ENCODE peak calls at places on chromosome 2, in five cellular contexts. E, A, D, P and Z are unnamed samples.

GRCh38 chr2:146193619-146194018 is 1651.2 kb upstream of the ACVR2A start:
- DNase-seq in E (no peak), A (no peak), D (no peak), P (no peak), Z (no peak)

GRCh38 chr2:240925191-240925575 is 19.0 kb downstream of the CROCC2 start:
- DNase-seq in E (no peak), A (no peak), D (no peak), P (no peak), Z (no peak)

GRCh38 chr2:152523091-152523490 is 188.1 kb downstream of the FMNL2 start:
- DNase-seq in E (peak; percentile 58), A (peak; percentile 70), D (no peak), P (no peak), Z (no peak)

GRCh38 chr2:177617849-177618248 is 225.3 kb downstream of the AGPS start:
- DNase-seq in E (no peak), A (no peak), D (no peak), P (no peak), Z (no peak)

GRCh38 chr2:23669413-23670244 is 257.3 kb downstream of the ATAD2B start:
- DNase-seq in E (peak; percentile 18), A (peak; percentile 12), D (no peak), P (no peak), Z (peak; percentile 67)

GRCh38 chr2:219448099-219448775 is 13.6 kb downstream of the SPEG start:
- DNase-seq in E (no peak), A (no peak), D (no peak), P (no peak), Z (no peak)

GRCh38 chr2:171598713-171599319 is 76.5 kb downstream of the CYBRD1 start:
- DNase-seq in E (peak; percentile 72), A (peak; percentile 66), D (peak; percentile 39), P (no peak), Z (peak; percentile 75)

GRCh38 chr2:56971383-56971974 is 787.7 kb downstream of the CCDC85A start:
- DNase-seq in E (no peak), A (no peak), D (no peak), P (no peak), Z (no peak)

GRCh38 chr2:148614332-148615049 is 30.1 kb upstream of the EPC2 start:
- DNase-seq in E (peak; percentile 33), A (peak; percentile 27), D (peak; percentile 55), P (peak; percentile 65), Z (peak; percentile 45)

GRCh38 chr2:234590076-234590475 is 93.2 kb upstream of the ARL4C start:
- DNase-seq in E (no peak), A (no peak), D (no peak), P (no peak), Z (no peak)
- H3K4me3 ChIP-seq in E (no peak overlapping the region), A (no peak overlapping the region), D (no peak overlapping the region), P (no peak overlapping the region), Z (no peak overlapping the region)

GRCh38 chr2:25960396-25960795 is 21.9 kb downstream of the KIF3C start:
- DNase-seq in E (no peak), A (no peak), D (no peak), P (no peak), Z (no peak)

GRCh38 chr2:25954199-25954752 is 28.0 kb downstream of the KIF3C start:
- DNase-seq in E (no peak), A (no peak), D (no peak), P (no peak), Z (no peak)

GRCh38 chr2:25957743-25958142 is 24.6 kb downstream of the KIF3C start:
- DNase-seq in E (no peak), A (no peak), D (no peak), P (no peak), Z (no peak)

GRCh38 chr2:25955036-25955435 is 27.3 kb downstream of the KIF3C start:
- DNase-seq in E (no peak), A (no peak), D (no peak), P (no peak), Z (no peak)

GRCh38 chr2:25955869-25956535 is 26.3 kb downstream of the KIF3C start:
- DNase-seq in E (no peak), A (no peak), D (no peak), P (no peak), Z (no peak)
- TF ChIP-seq CTCF in E (no peak), A (peak; percentile 13), D (peak; percentile 30), P (no peak), Z (no peak)

GRCh38 chr2:174729797-174730529 is 34.3 kb downstream of the CHRNA1 start:
- DNase-seq in E (peak; percentile 5), A (no peak), D (no peak), P (no peak), Z (peak; percentile 20)
- H3K4me3 ChIP-seq in E (peak overlapping the region; percentile 50), A (peak overlapping the region; percentile 38), D (no peak overlapping the region), P (peak overlapping the region; percentile 30), Z (peak overlapping the region; percentile 53)

GRCh38 chr2:34907812-34908211 is 1308.7 kb upstream of the FAM98A start:
- DNase-seq in E (no peak), A (no peak), D (no peak), P (no peak), Z (no peak)
- TF ChIP-seq CTCF in E (no peak), A (no peak), D (no peak), P (no peak), Z (no peak)

GRCh38 chr2:110114007-110114591 is 1.5 kb downstream of the MALL start:
- DNase-seq in E (no peak), A (no peak), D (no peak), P (no peak), Z (no peak)

GRCh38 chr2:110116033-110116710 is 550 bp upstream of the MALL start:
- DNase-seq in E (peak; percentile 75), A (peak; percentile 40), D (no peak), P (no peak), Z (peak; percentile 51)

GRCh38 chr2:110115291-110116032 is at the start of gene MALL:
- DNase-seq in E (peak; percentile 21), A (no peak), D (no peak), P (no peak), Z (peak; percentile 34)

GRCh38 chr2:110120171-110121051 is 4.8 kb upstream of the MALL start:
- DNase-seq in E (no peak), A (no peak), D (no peak), P (no peak), Z (no peak)

DNA sequence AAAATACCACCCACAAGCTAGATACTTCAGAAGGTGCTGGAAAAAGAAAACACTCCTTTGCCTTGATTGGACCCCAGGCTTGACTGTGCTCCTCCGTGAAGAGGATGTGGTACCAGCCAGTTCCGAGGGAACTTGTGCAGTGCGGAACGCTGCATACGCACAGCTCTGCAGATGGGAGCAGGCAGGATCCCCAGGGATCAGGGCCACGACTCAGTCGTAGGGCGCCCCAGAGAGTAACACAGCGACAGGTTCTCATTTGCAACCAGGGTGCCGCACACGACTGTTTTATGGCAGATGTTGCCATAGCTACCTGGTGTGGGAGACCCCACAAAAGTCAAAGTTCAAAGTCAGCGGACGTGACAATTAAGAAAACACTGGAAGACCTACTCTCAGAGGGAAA is 821 bp downstream of the MALL start:
- DNase-seq in E (no peak), A (no peak), D (no peak), P (no peak), Z (no peak)
- H3K4me3 ChIP-seq in E (peak overlapping the region; percentile 65), A (peak overlapping the region; percentile 58), D (no peak overlapping the region), P (no peak overlapping the region), Z (peak overlapping the region; percentile 68)

DNA sequence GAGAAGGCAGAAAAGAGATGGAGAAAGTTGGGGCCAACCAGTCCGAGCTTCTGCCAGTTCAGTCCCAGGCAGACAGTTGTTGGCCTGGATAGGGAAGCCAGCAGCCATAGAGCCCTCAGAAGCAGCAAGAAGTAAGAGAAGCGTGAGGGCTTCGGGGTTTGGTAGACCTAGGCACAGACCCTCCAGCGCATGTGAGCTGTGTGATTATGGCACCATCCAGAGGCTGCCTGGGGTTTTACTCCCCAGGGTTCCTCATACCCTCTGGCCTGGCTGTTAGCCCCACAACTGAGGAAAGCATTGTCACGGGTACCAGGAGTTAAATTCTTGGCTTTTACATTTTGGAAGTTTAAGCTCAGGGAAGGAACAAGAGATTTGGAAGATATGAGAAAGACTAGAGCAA is 93.7 kb upstream of the RAB6C start:
- DNase-seq in E (no peak), A (no peak), D (no peak), P (no peak), Z (no peak)
- TF ChIP-seq CTCF in E (no peak), A (no peak), D (peak; percentile 32), P (no peak), Z (no peak)

GRCh38 chr2:184041077-184041476 is 557.3 kb upstream of the ZNF804A start:
- DNase-seq in E (no peak), A (no peak), D (no peak), P (no peak), Z (peak; percentile 11)
- H3K4me3 ChIP-seq in E (no peak overlapping the region), A (no peak overlapping the region), D (no peak overlapping the region), P (no peak overlapping the region), Z (no peak overlapping the region)

DNA sequence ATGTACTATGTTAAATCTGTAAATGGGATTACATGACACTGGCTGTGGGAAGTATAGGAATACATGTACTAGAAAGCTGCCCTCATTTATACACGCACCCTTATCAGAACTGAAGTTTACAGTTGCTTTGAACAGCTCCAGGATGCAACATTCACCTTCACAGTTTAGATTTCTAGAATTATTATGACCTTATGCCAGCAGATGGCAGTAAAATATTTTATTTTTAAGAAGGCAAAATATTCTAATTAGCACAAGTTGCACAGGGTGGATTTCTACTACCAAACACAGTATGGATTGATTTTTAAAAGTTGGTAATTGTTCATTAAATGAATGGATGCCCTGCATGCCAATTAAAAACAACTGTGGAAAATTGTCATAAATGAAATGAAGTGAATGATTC is 670.4 kb downstream of the KCNJ3 start:
- DNase-seq in E (peak; percentile 3), A (no peak), D (no peak), P (no peak), Z (peak; percentile 7)
- TF ChIP-seq CTCF in E (peak; percentile 30), A (peak; percentile 13), D (peak; percentile 19), P (peak; percentile 14), Z (peak; percentile 19)